ENCODE peak calls at places on chromosomes 16 and 17, in ten cellular contexts. P, S, V, W, K, N, Y, R, H and U are unnamed samples. For H3K36me3, the result is how much of the 10 kb centered on the place peaks cover.

GRCh38 chr16:75304521-75305363 is 53.3 kb upstream of the BCAR1 start:
- DNase-seq in P (no peak), S (peak), V (peak), W (no peak), K (peak), N (peak), Y (peak), R (peak), H (no peak), U (peak)

GRCh38 chr17:49442051-49442450 is 27.4 kb upstream of the PHB1 start:
- DNase-seq in P (no peak), S (no peak), V (no peak), W (no peak), K (no peak), N (no peak), Y (no peak), R (no peak), H (no peak), U (no peak)

GRCh38 chr16:85441189-85441889 is 171.8 kb upstream of the GSE1 start:
- DNase-seq in P (no peak), S (no peak), V (peak), W (no peak), K (no peak), N (no peak), Y (no peak), R (no peak), H (peak), U (no peak)

GRCh38 chr16:10497132-10498088 is 83.0 kb downstream of the EMP2 start:
- DNase-seq in P (no peak), S (no peak), V (no peak), W (no peak), K (no peak), N (no peak), Y (no peak), R (no peak), H (no peak), U (no peak)

GRCh38 chr16:82070656-82071369 is 35.8 kb downstream of the HSD17B2 start:
- DNase-seq in P (no peak), S (no peak), V (no peak), W (no peak), K (no peak), N (no peak), Y (peak), R (no peak), H (no peak), U (no peak)

GRCh38 chr17:48160177-48160967 is 52.8 kb downstream of the SNX11 start:
- DNase-seq in P (no peak), S (no peak), V (no peak), W (no peak), K (no peak), N (no peak), Y (no peak), R (no peak), H (no peak), U (no peak)

GRCh38 chr16:17151335-17151734 is 319.4 kb downstream of the XYLT1 start:
- DNase-seq in P (no peak), S (no peak), V (no peak), W (no peak), K (no peak), N (no peak), Y (no peak), R (no peak), H (no peak), U (no peak)

GRCh38 chr16:57606847-57607501 is 21.5 kb upstream of the ADGRG1 start:
- DNase-seq in P (no peak), S (peak), V (no peak), W (no peak), K (no peak), N (no peak), Y (no peak), R (no peak), H (no peak), U (no peak)

GRCh38 chr17:28738680-28739384 is 5.0 kb upstream of the TRAF4 start:
- DNase-seq in P (no peak), S (no peak), V (no peak), W (peak), K (no peak), N (no peak), Y (no peak), R (no peak), H (no peak), U (no peak)

GRCh38 chr17:58531661-58532554 is 17.5 kb upstream of the MTMR4 start:
- DNase-seq in P (peak), S (no peak), V (no peak), W (peak), K (peak), N (peak), Y (no peak), R (peak), H (peak), U (no peak)

GRCh38 chr17:49572806-49573420 is 2.8 kb upstream of the NXPH3 start:
- DNase-seq in P (no peak), S (no peak), V (no peak), W (no peak), K (no peak), N (no peak), Y (no peak), R (no peak), H (no peak), U (peak)

GRCh38 chr16:60945225-60945624 is 1091.0 kb downstream of the CDH8 start:
- DNase-seq in P (no peak), S (no peak), V (no peak), W (peak), K (no peak), N (no peak), Y (no peak), R (no peak), H (peak), U (no peak)

GRCh38 chr17:44820631-44821196 is 9.4 kb downstream of the GJC1 start:
- DNase-seq in P (no peak), S (no peak), V (peak), W (no peak), K (no peak), N (no peak), Y (peak), R (no peak), H (no peak), U (no peak)

GRCh38 chr17:76357597-76358158 is 4.0 kb upstream of the PRPSAP1 start:
- DNase-seq in P (no peak), S (no peak), V (no peak), W (no peak), K (no peak), N (no peak), Y (no peak), R (no peak), H (no peak), U (no peak)

GRCh38 chr17:64064331-64064730 is 43.9 kb upstream of the ICAM2 start:
- DNase-seq in P (peak), S (no peak), V (no peak), W (no peak), K (no peak), N (no peak), Y (no peak), R (no peak), H (no peak), U (no peak)

GRCh38 chr17:4856271-4856936 is 23.3 kb downstream of the MINK1 start:
- DNase-seq in P (no peak), S (no peak), V (no peak), W (no peak), K (no peak), N (no peak), Y (no peak), R (no peak), H (no peak), U (no peak)

GRCh38 chr16:4979736-4980660 is 21.9 kb downstream of the SEC14L5 start:
- DNase-seq in P (no peak), S (no peak), V (no peak), W (no peak), K (no peak), N (no peak), Y (no peak), R (no peak), H (no peak), U (no peak)

GRCh38 chr16:20303012-20303411 is 24.3 kb downstream of the GP2 start:
- DNase-seq in P (no peak), S (no peak), V (no peak), W (no peak), K (no peak), N (no peak), Y (no peak), R (no peak), H (no peak), U (no peak)

GRCh38 chr16:20302389-20302788 is 24.9 kb downstream of the GP2 start:
- DNase-seq in P (no peak), S (no peak), V (no peak), W (no peak), K (no peak), N (no peak), Y (no peak), R (no peak), H (no peak), U (no peak)

GRCh38 chr16:20298452-20298851 is 28.9 kb downstream of the GP2 start:
- DNase-seq in P (no peak), S (no peak), V (no peak), W (no peak), K (no peak), N (no peak), Y (no peak), R (no peak), H (no peak), U (no peak)

GRCh38 chr16:20301840-20302239 is 25.5 kb downstream of the GP2 start:
- DNase-seq in P (no peak), S (no peak), V (no peak), W (no peak), K (no peak), N (no peak), Y (no peak), R (no peak), H (no peak), U (no peak)

GRCh38 chr16:20300312-20301097 is 26.8 kb downstream of the GP2 start:
- DNase-seq in P (peak), S (peak), V (peak), W (peak), K (peak), N (no peak), Y (no peak), R (peak), H (peak), U (no peak)
- TF ChIP-seq CTCF in P (peak), S (peak), V (peak), W (peak), K (no peak), N (no peak), Y (peak), R (peak), H (peak), U (peak)

GRCh38 chr17:73091770-73092517 is 544 bp downstream of the SLC39A11 start:
- DNase-seq in P (peak), S (no peak), V (no peak), W (no peak), K (peak), N (peak), Y (no peak), R (peak), H (peak), U (no peak)

GRCh38 chr17:73089918-73090317 is 2.6 kb downstream of the SLC39A11 start:
- DNase-seq in P (peak), S (no peak), V (no peak), W (no peak), K (no peak), N (no peak), Y (no peak), R (no peak), H (no peak), U (no peak)

GRCh38 chr17:73089322-73089721 is 3.2 kb downstream of the SLC39A11 start:
- DNase-seq in P (no peak), S (no peak), V (no peak), W (no peak), K (no peak), N (no peak), Y (no peak), R (no peak), H (no peak), U (no peak)

GRCh38 chr17:73091410-73091769 is 1.1 kb downstream of the SLC39A11 start:
- DNase-seq in P (no peak), S (no peak), V (no peak), W (no peak), K (no peak), N (no peak), Y (no peak), R (no peak), H (no peak), U (no peak)

GRCh38 chr17:73090396-73091202 is 1.9 kb downstream of the SLC39A11 start:
- DNase-seq in P (no peak), S (no peak), V (no peak), W (no peak), K (no peak), N (no peak), Y (no peak), R (no peak), H (no peak), U (no peak)
- H3K4me3 ChIP-seq in P (no peak), S (no peak), V (no peak), W (no peak), K (peak), N (no peak), Y (no peak), R (peak), H (no peak), U (no peak)

DNA sequence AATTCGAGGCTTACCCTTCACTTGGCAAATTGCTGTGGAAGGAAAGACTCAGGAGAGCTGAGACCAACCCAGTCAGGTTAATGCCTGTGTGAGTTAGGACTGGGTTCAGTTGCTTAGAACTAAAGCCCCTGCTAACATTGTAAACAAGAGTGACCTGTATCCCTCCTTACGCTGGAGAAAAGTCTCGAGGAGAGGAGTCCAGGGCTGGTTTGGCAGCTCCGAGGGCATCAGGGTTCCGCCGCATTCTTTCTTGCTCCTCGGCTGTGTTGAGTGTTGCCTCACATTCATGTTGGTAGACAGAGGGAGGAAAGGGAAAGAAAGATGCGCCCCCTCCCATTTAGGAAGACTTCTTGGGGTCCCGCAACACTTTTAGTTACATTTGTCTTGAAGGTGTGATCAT is 18.5 kb downstream of the VPS35L start:
- DNase-seq in P (no peak), S (no peak), V (no peak), W (no peak), K (no peak), N (no peak), Y (no peak), R (no peak), H (no peak), U (no peak)
- H3K36me3 ChIP-seq in P (under half), S (under half), V (under half), W (under half), K (half or more), N (under half), Y (under half), R (half or more), H (under half), U (half or more)

GRCh38 chr16:67028167-67028554 is 788 bp upstream of the CBFB start:
- DNase-seq in P (no peak), S (no peak), V (no peak), W (no peak), K (no peak), N (no peak), Y (no peak), R (no peak), H (no peak), U (peak)

GRCh38 chr16:67030221-67030962 is 1.4 kb downstream of the CBFB start:
- DNase-seq in P (no peak), S (peak), V (no peak), W (no peak), K (no peak), N (no peak), Y (no peak), R (no peak), H (no peak), U (peak)

GRCh38 chr16:67027046-67027445 is 1.9 kb upstream of the CBFB start:
- DNase-seq in P (no peak), S (peak), V (no peak), W (no peak), K (no peak), N (no peak), Y (no peak), R (no peak), H (no peak), U (no peak)

GRCh38 chr16:67029249-67030096 is 524 bp downstream of the CBFB start:
- DNase-seq in P (peak), S (peak), V (no peak), W (peak), K (peak), N (peak), Y (no peak), R (peak), H (peak), U (no peak)

GRCh38 chr16:67028555-67029248 is at the start of gene CBFB:
- DNase-seq in P (peak), S (peak), V (peak), W (peak), K (peak), N (peak), Y (peak), R (peak), H (peak), U (peak)
- TF ChIP-seq CTCF in P (no peak), S (no peak), V (peak), W (peak), K (peak), N (no peak), Y (peak), R (peak), H (peak), U (no peak)

DNA sequence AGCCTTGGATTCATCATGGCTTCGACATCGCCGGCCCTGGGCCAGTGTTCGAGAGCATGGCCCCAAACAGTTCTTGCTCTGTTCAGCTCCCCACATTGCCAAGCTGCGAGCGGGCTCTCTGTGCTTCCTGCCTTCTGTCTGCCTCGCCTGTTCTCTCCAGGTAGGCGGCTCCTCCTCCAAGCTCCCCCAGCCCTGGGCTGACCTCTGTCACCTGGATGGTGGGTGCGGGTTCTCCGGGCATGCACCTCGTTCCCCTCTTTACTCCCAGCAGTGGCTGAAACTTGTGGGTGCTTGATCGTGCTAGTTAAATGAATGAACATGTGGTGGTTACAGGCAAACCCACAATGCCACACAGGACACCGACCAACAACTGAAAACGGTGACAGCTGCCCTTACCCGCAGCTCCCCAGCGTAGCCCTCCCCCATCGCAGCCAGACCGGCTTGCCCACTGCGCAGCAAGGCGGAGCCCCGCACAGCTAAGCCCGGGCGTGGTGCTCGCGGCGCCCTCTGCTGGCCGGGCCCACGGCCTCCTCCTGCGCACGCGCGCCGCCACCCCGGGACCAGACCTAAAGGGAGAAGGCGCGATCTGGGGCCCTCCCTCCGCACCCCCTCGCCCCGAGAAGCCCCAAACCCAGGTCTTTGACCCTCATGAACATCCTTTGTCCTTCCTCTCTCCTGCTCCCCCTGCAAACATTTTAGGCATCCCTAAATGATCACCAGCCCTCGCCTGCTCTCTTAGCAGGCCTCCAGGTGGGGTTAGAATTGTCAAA is 22.9 kb upstream of the EIF1 start:
- DNase-seq in P (peak), S (peak), V (peak), W (peak), K (peak), N (peak), Y (no peak), R (peak), H (peak), U (peak)
- H3K4me3 ChIP-seq in P (peak), S (peak), V (peak), W (peak), K (peak), N (peak), Y (peak), R (peak), H (peak), U (peak)

GRCh38 chr17:78048346-78049292 is 79.9 kb downstream of the TMC6 start:
- DNase-seq in P (no peak), S (no peak), V (no peak), W (no peak), K (no peak), N (no peak), Y (no peak), R (no peak), H (no peak), U (no peak)
- H3K36me3 ChIP-seq in P (under half), S (under half), V (under half), W (under half), K (under half), N (under half), Y (under half), R (under half), H (under half), U (under half)

GRCh38 chr17:67568961-67569360 is 148.8 kb upstream of the NOL11 start:
- DNase-seq in P (no peak), S (no peak), V (no peak), W (no peak), K (no peak), N (no peak), Y (no peak), R (no peak), H (no peak), U (no peak)

GRCh38 chr17:67571478-67571877 is 146.3 kb upstream of the NOL11 start:
- DNase-seq in P (no peak), S (no peak), V (no peak), W (no peak), K (no peak), N (no peak), Y (no peak), R (no peak), H (no peak), U (no peak)

GRCh38 chr17:67573987-67574657 is 143.6 kb upstream of the NOL11 start:
- DNase-seq in P (no peak), S (no peak), V (no peak), W (no peak), K (no peak), N (no peak), Y (no peak), R (no peak), H (no peak), U (no peak)

GRCh38 chr17:67569873-67570272 is 147.9 kb upstream of the NOL11 start:
- DNase-seq in P (no peak), S (no peak), V (no peak), W (no peak), K (no peak), N (no peak), Y (no peak), R (no peak), H (no peak), U (no peak)

GRCh38 chr17:67570797-67571196 is 146.9 kb upstream of the NOL11 start:
- DNase-seq in P (no peak), S (no peak), V (no peak), W (no peak), K (no peak), N (no peak), Y (no peak), R (no peak), H (no peak), U (no peak)
- TF ChIP-seq CTCF in P (no peak), S (no peak), V (no peak), W (no peak), K (no peak), N (no peak), Y (no peak), R (no peak), H (no peak), U (no peak)

DNA sequence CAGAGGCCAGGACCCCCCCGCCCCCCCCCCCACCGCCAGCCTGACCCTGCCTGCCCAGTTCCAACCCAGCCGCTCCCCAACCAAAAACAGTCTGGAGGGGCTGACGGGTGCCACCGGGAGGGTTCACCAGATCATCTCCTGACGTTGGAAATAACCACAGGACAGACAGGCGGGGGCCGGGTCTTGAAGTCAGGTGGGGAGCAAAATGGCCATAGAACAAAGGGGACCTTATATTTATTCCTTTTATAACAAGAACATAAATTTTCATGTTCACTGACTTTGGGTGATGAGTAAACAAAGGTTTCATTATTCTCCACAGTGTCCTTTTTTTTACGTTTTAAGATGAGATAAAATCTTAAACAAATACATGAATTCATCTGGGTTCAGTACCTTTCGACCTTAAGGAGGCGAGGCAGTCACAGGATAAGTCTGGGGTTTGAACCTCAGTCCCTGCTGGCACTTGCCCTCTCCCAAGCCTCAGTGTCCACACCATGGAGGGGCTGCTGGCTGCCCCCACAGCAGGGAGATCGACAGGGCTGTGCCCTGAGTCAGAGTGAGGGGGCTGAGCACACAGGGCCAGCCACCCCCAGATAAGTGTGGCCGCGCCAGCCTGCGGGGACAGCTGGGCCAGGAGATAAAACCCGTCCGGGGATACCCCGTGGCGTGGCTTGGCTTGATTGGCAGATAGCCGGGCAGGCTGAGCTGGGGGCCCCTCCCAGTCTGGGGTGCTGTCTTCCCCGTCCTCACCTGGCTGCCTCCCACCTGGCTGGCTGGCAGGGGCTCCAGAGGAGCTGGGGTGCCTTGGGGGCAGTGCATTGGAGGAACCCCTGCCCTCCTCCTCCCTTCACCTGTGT is 15.0 kb downstream of the SLC7A5 start:
- DNase-seq in P (no peak), S (no peak), V (no peak), W (no peak), K (no peak), N (peak), Y (no peak), R (no peak), H (no peak), U (no peak)
- H3K4me3 ChIP-seq in P (peak), S (no peak), V (peak), W (no peak), K (peak), N (peak), Y (no peak), R (peak), H (no peak), U (no peak)

GRCh38 chr17:40606548-40607353 is 40.9 kb downstream of the SMARCE1 start:
- DNase-seq in P (no peak), S (no peak), V (no peak), W (no peak), K (no peak), N (no peak), Y (no peak), R (no peak), H (no peak), U (no peak)
- H3K36me3 ChIP-seq in P (under half), S (under half), V (under half), W (under half), K (under half), N (under half), Y (under half), R (under half), H (under half), U (under half)